ENCODE peak calls at places on chromosomes 1 and 21, in five cellular contexts. N is HFF-Myc, F is cardiac septum, G is heart right ventricle, L is kidney tubule cell. Z is an unnamed sample.

GRCh38 chr1:241721011-241721410 is 68.9 kb downstream of the WDR64 start:
- DNase-seq in N (no peak), F (no peak), G (no peak), L (no peak), Z (no peak)

GRCh38 chr21:41663805-41664788 is 102.8 kb downstream of the RIPK4 start:
- DNase-seq in N (no peak), F (no peak), G (no peak), L (peak), Z (no peak)

GRCh38 chr1:37599940-37600339 is 4.2 kb upstream of the GNL2 start:
- DNase-seq in N (no peak), F (no peak), G (no peak), L (no peak), Z (no peak)

GRCh38 chr1:57824535-57824934 is 400.7 kb upstream of the DAB1 start:
- DNase-seq in N (no peak), F (no peak), G (no peak), L (peak), Z (no peak)

GRCh38 chr1:211698161-211699026 is 23.0 kb upstream of the NEK2 start:
- DNase-seq in N (no peak), F (peak), G (peak), L (peak), Z (peak)

GRCh38 chr1:81703352-81703735 is 97.4 kb upstream of the ADGRL2 start:
- DNase-seq in N (no peak), F (no peak), G (no peak), L (peak), Z (no peak)

GRCh38 chr21:39705849-39706248 is 39.1 kb upstream of the IGSF5 start:
- DNase-seq in N (no peak), F (no peak), G (no peak), L (no peak), Z (no peak)

GRCh38 chr1:14320518-14320917 is 278.0 kb upstream of the KAZN start:
- DNase-seq in N (no peak), F (no peak), G (no peak), L (peak), Z (no peak)

GRCh38 chr1:232978827-232979226 is 28.4 kb downstream of the NTPCR start:
- DNase-seq in N (no peak), F (no peak), G (no peak), L (no peak), Z (no peak)

GRCh38 chr1:14142397-14143095 is 442.6 kb downstream of the PRDM2 start:
- DNase-seq in N (no peak), F (no peak), G (no peak), L (no peak), Z (no peak)

GRCh38 chr1:24374891-24375786 is 38.4 kb downstream of the STPG1 start:
- DNase-seq in N (no peak), F (no peak), G (no peak), L (peak), Z (peak)

GRCh38 chr1:227541796-227542152 is 21.6 kb upstream of the ZNF678 start:
- DNase-seq in N (no peak), F (no peak), G (no peak), L (peak), Z (no peak)

GRCh38 chr1:94048413-94049164 is 72.4 kb downstream of the ABCA4 start:
- DNase-seq in N (no peak), F (no peak), G (peak), L (no peak), Z (no peak)

GRCh38 chr1:41396084-41396483 is 34.9 kb downstream of the FOXO6 start:
- DNase-seq in N (no peak), F (no peak), G (no peak), L (no peak), Z (no peak)

GRCh38 chr1:26351591-26352337 is 2.2 kb downstream of the CRYBG2 start:
- DNase-seq in N (no peak), F (no peak), G (no peak), L (peak), Z (no peak)

Z was measured in WTC11.